ENCODE peak calls at places on chromosomes 12 and 14, in ten cellular contexts. One of them, this sample, is unnamed.

GRCh38 chr14:23514009-23514962 is 37.3 kb downstream of the ZFHX2 start:
- DNase-seq in neuronal stem cell: no peak
- DNase-seq in cardiac muscle cell: no peak
- DNase-seq in fibroblast of pulmonary artery: no peak
- DNase-seq in cerebellar nuclear complex: peak
- DNase-seq in NCI-H2029 treated with DMSO at 0.1 percent for 48 hours: peak
- DNase-seq in CD8-positive, alpha-beta T cell: no peak
- DNase-seq in NAMALWA: no peak
- DNase-seq in GM12865: no peak
- DNase-seq in midbrain: peak
- DNase-seq in this sample: no peak

GRCh38 chr12:69284131-69284530 is 44.8 kb downstream of the CPSF6 start:
- DNase-seq in neuronal stem cell: peak
- DNase-seq in NCI-H2029 treated with DMSO at 0.1 percent for 48 hours: peak
- DNase-seq in fibroblast of pulmonary artery: peak
- DNase-seq in cerebellar nuclear complex: no peak
- DNase-seq in cardiac muscle cell: peak
- DNase-seq in CD8-positive, alpha-beta T cell: peak
- DNase-seq in NAMALWA: no peak
- DNase-seq in midbrain: peak
- DNase-seq in GM12865: no peak
- DNase-seq in this sample: peak

GRCh38 chr12:131555197-131555820 is 155.6 kb upstream of the SFSWAP start:
- DNase-seq in CD8-positive, alpha-beta T cell: no peak
- DNase-seq in neuronal stem cell: no peak
- DNase-seq in NAMALWA: no peak
- DNase-seq in fibroblast of pulmonary artery: no peak
- DNase-seq in NCI-H2029 treated with DMSO at 0.1 percent for 48 hours: no peak
- DNase-seq in midbrain: peak
- DNase-seq in cardiac muscle cell: no peak
- DNase-seq in GM12865: no peak
- DNase-seq in cerebellar nuclear complex: no peak
- DNase-seq in this sample: no peak

GRCh38 chr12:104670439-104671406 is 214.0 kb downstream of the CHST11 start:
- DNase-seq in GM12865: peak
- DNase-seq in cerebellar nuclear complex: no peak
- DNase-seq in CD8-positive, alpha-beta T cell: no peak
- DNase-seq in neuronal stem cell: no peak
- DNase-seq in midbrain: no peak
- DNase-seq in NCI-H2029 treated with DMSO at 0.1 percent for 48 hours: no peak
- DNase-seq in fibroblast of pulmonary artery: no peak
- DNase-seq in NAMALWA: no peak
- DNase-seq in cardiac muscle cell: no peak
- DNase-seq in this sample: no peak

GRCh38 chr14:73783107-73783727 is 68.4 kb upstream of the PTGR2 start:
- DNase-seq in cardiac muscle cell: no peak
- DNase-seq in midbrain: no peak
- DNase-seq in CD8-positive, alpha-beta T cell: no peak
- DNase-seq in NAMALWA: no peak
- DNase-seq in NCI-H2029 treated with DMSO at 0.1 percent for 48 hours: no peak
- DNase-seq in fibroblast of pulmonary artery: no peak
- DNase-seq in cerebellar nuclear complex: no peak
- DNase-seq in GM12865: peak
- DNase-seq in neuronal stem cell: peak
- DNase-seq in this sample: no peak

GRCh38 chr12:127957001-127957660 is 309.8 kb upstream of the TMEM132C start:
- DNase-seq in cardiac muscle cell: no peak
- DNase-seq in fibroblast of pulmonary artery: no peak
- DNase-seq in neuronal stem cell: no peak
- DNase-seq in midbrain: no peak
- DNase-seq in NAMALWA: no peak
- DNase-seq in cerebellar nuclear complex: no peak
- DNase-seq in GM12865: no peak
- DNase-seq in CD8-positive, alpha-beta T cell: no peak
- DNase-seq in NCI-H2029 treated with DMSO at 0.1 percent for 48 hours: no peak
- DNase-seq in this sample: no peak

GRCh38 chr12:33116284-33116683 is 219.7 kb upstream of the PKP2 start:
- DNase-seq in NAMALWA: no peak
- DNase-seq in cerebellar nuclear complex: no peak
- DNase-seq in GM12865: no peak
- DNase-seq in neuronal stem cell: no peak
- DNase-seq in cardiac muscle cell: no peak
- DNase-seq in CD8-positive, alpha-beta T cell: no peak
- DNase-seq in NCI-H2029 treated with DMSO at 0.1 percent for 48 hours: no peak
- DNase-seq in fibroblast of pulmonary artery: no peak
- DNase-seq in midbrain: no peak
- DNase-seq in this sample: no peak

GRCh38 chr14:68104518-68104917 is 284.9 kb downstream of the RAD51B start:
- DNase-seq in fibroblast of pulmonary artery: peak
- DNase-seq in NAMALWA: no peak
- DNase-seq in CD8-positive, alpha-beta T cell: no peak
- DNase-seq in cerebellar nuclear complex: no peak
- DNase-seq in GM12865: no peak
- DNase-seq in NCI-H2029 treated with DMSO at 0.1 percent for 48 hours: no peak
- DNase-seq in midbrain: no peak
- DNase-seq in neuronal stem cell: no peak
- DNase-seq in cardiac muscle cell: peak
- DNase-seq in this sample: no peak

GRCh38 chr14:50371546-50371945 is 25.1 kb downstream of the CDKL1 start:
- DNase-seq in midbrain: no peak
- DNase-seq in cerebellar nuclear complex: no peak
- DNase-seq in NCI-H2029 treated with DMSO at 0.1 percent for 48 hours: no peak
- DNase-seq in NAMALWA: no peak
- DNase-seq in GM12865: no peak
- DNase-seq in CD8-positive, alpha-beta T cell: no peak
- DNase-seq in fibroblast of pulmonary artery: no peak
- DNase-seq in cardiac muscle cell: no peak
- DNase-seq in neuronal stem cell: no peak
- DNase-seq in this sample: no peak

GRCh38 chr14:55129086-55129427 is at the start of gene LGALS3:
- DNase-seq in cerebellar nuclear complex: no peak
- DNase-seq in fibroblast of pulmonary artery: peak
- DNase-seq in NAMALWA: no peak
- DNase-seq in midbrain: peak
- DNase-seq in cardiac muscle cell: peak
- DNase-seq in NCI-H2029 treated with DMSO at 0.1 percent for 48 hours: no peak
- DNase-seq in CD8-positive, alpha-beta T cell: no peak
- DNase-seq in GM12865: peak
- DNase-seq in neuronal stem cell: peak
- DNase-seq in this sample: peak

GRCh38 chr14:99654235-99655000 is 9.5 kb downstream of the HHIPL1 start:
- DNase-seq in cerebellar nuclear complex: no peak
- DNase-seq in CD8-positive, alpha-beta T cell: no peak
- DNase-seq in neuronal stem cell: no peak
- DNase-seq in GM12865: peak
- DNase-seq in fibroblast of pulmonary artery: peak
- DNase-seq in midbrain: peak
- DNase-seq in cardiac muscle cell: peak
- DNase-seq in NAMALWA: no peak
- DNase-seq in NCI-H2029 treated with DMSO at 0.1 percent for 48 hours: no peak
- DNase-seq in this sample: no peak

GRCh38 chr12:27143676-27144075 is 61.3 kb upstream of the C12orf71 start:
- DNase-seq in NAMALWA: peak
- DNase-seq in NCI-H2029 treated with DMSO at 0.1 percent for 48 hours: no peak
- DNase-seq in GM12865: no peak
- DNase-seq in CD8-positive, alpha-beta T cell: no peak
- DNase-seq in fibroblast of pulmonary artery: no peak
- DNase-seq in cerebellar nuclear complex: no peak
- DNase-seq in neuronal stem cell: no peak
- DNase-seq in cardiac muscle cell: peak
- DNase-seq in midbrain: no peak
- DNase-seq in this sample: no peak

GRCh38 chr12:110619534-110619953 is 5.6 kb downstream of the TCTN1 start:
- DNase-seq in cardiac muscle cell: no peak
- DNase-seq in cerebellar nuclear complex: no peak
- DNase-seq in midbrain: no peak
- DNase-seq in NAMALWA: peak
- DNase-seq in neuronal stem cell: no peak
- DNase-seq in CD8-positive, alpha-beta T cell: peak
- DNase-seq in fibroblast of pulmonary artery: no peak
- DNase-seq in GM12865: peak
- DNase-seq in NCI-H2029 treated with DMSO at 0.1 percent for 48 hours: no peak
- DNase-seq in this sample: no peak

GRCh38 chr14:61927521-61927920 is 165.3 kb downstream of the SNAPC1 start:
- DNase-seq in NCI-H2029 treated with DMSO at 0.1 percent for 48 hours: no peak
- DNase-seq in fibroblast of pulmonary artery: peak
- DNase-seq in NAMALWA: no peak
- DNase-seq in GM12865: no peak
- DNase-seq in CD8-positive, alpha-beta T cell: no peak
- DNase-seq in cardiac muscle cell: peak
- DNase-seq in cerebellar nuclear complex: no peak
- DNase-seq in midbrain: no peak
- DNase-seq in neuronal stem cell: no peak
- DNase-seq in this sample: no peak

GRCh38 chr12:93229494-93230310 is 148.0 kb upstream of the NUDT4 start:
- DNase-seq in GM12865: no peak
- DNase-seq in NAMALWA: no peak
- DNase-seq in neuronal stem cell: no peak
- DNase-seq in NCI-H2029 treated with DMSO at 0.1 percent for 48 hours: no peak
- DNase-seq in cardiac muscle cell: peak
- DNase-seq in midbrain: no peak
- DNase-seq in cerebellar nuclear complex: no peak
- DNase-seq in CD8-positive, alpha-beta T cell: no peak
- DNase-seq in fibroblast of pulmonary artery: peak
- DNase-seq in this sample: no peak

GRCh38 chr12:113088971-113089756 is 32.6 kb downstream of the DTX1 start:
- DNase-seq in fibroblast of pulmonary artery: no peak
- DNase-seq in GM12865: peak
- DNase-seq in cerebellar nuclear complex: no peak
- DNase-seq in neuronal stem cell: no peak
- DNase-seq in NCI-H2029 treated with DMSO at 0.1 percent for 48 hours: no peak
- DNase-seq in midbrain: no peak
- DNase-seq in NAMALWA: peak
- DNase-seq in CD8-positive, alpha-beta T cell: peak
- DNase-seq in cardiac muscle cell: no peak
- DNase-seq in this sample: peak

GRCh38 chr12:59193476-59194050 is 273.3 kb upstream of the LRIG3 start:
- DNase-seq in cardiac muscle cell: no peak
- DNase-seq in midbrain: no peak
- DNase-seq in CD8-positive, alpha-beta T cell: no peak
- DNase-seq in neuronal stem cell: no peak
- DNase-seq in fibroblast of pulmonary artery: no peak
- DNase-seq in NAMALWA: no peak
- DNase-seq in GM12865: no peak
- DNase-seq in NCI-H2029 treated with DMSO at 0.1 percent for 48 hours: no peak
- DNase-seq in cerebellar nuclear complex: no peak
- DNase-seq in this sample: no peak

GRCh38 chr14:23119362-23120327 is 590 bp upstream of the CEBPE start:
- DNase-seq in GM12865: peak
- DNase-seq in cerebellar nuclear complex: no peak
- DNase-seq in NCI-H2029 treated with DMSO at 0.1 percent for 48 hours: no peak
- DNase-seq in fibroblast of pulmonary artery: no peak
- DNase-seq in NAMALWA: peak
- DNase-seq in midbrain: no peak
- DNase-seq in neuronal stem cell: no peak
- DNase-seq in cardiac muscle cell: no peak
- DNase-seq in CD8-positive, alpha-beta T cell: peak
- DNase-seq in this sample: peak

GRCh38 chr14:94047581-94047980 is 21.4 kb downstream of the OTUB2 start:
- DNase-seq in cardiac muscle cell: no peak
- DNase-seq in CD8-positive, alpha-beta T cell: no peak
- DNase-seq in cerebellar nuclear complex: no peak
- DNase-seq in fibroblast of pulmonary artery: no peak
- DNase-seq in NCI-H2029 treated with DMSO at 0.1 percent for 48 hours: no peak
- DNase-seq in NAMALWA: no peak
- DNase-seq in neuronal stem cell: no peak
- DNase-seq in midbrain: no peak
- DNase-seq in GM12865: no peak
- DNase-seq in this sample: no peak

GRCh38 chr14:100820945-100821344 is 5.0 kb upstream of the MEG3 start:
- DNase-seq in cerebellar nuclear complex: no peak
- DNase-seq in midbrain: no peak
- DNase-seq in GM12865: no peak
- DNase-seq in CD8-positive, alpha-beta T cell: no peak
- DNase-seq in NCI-H2029 treated with DMSO at 0.1 percent for 48 hours: no peak
- DNase-seq in fibroblast of pulmonary artery: no peak
- DNase-seq in cardiac muscle cell: no peak
- DNase-seq in NAMALWA: no peak
- DNase-seq in neuronal stem cell: no peak
- DNase-seq in this sample: no peak

GRCh38 chr12:41055875-41056577 is 132.1 kb upstream of the PDZRN4 start:
- DNase-seq in NAMALWA: no peak
- DNase-seq in GM12865: no peak
- DNase-seq in cardiac muscle cell: no peak
- DNase-seq in NCI-H2029 treated with DMSO at 0.1 percent for 48 hours: no peak
- DNase-seq in fibroblast of pulmonary artery: no peak
- DNase-seq in CD8-positive, alpha-beta T cell: no peak
- DNase-seq in neuronal stem cell: no peak
- DNase-seq in cerebellar nuclear complex: no peak
- DNase-seq in midbrain: no peak
- DNase-seq in this sample: no peak

GRCh38 chr14:85527458-85527857 is 2.5 kb upstream of the FLRT2 start:
- DNase-seq in neuronal stem cell: no peak
- DNase-seq in NCI-H2029 treated with DMSO at 0.1 percent for 48 hours: no peak
- DNase-seq in NAMALWA: no peak
- DNase-seq in midbrain: no peak
- DNase-seq in CD8-positive, alpha-beta T cell: no peak
- DNase-seq in cardiac muscle cell: peak
- DNase-seq in cerebellar nuclear complex: no peak
- DNase-seq in GM12865: no peak
- DNase-seq in fibroblast of pulmonary artery: peak
- DNase-seq in this sample: no peak

GRCh38 chr14:23450376-23450775 is 14.9 kb upstream of the MYH7 start:
- DNase-seq in fibroblast of pulmonary artery: no peak
- DNase-seq in cardiac muscle cell: no peak
- DNase-seq in cerebellar nuclear complex: no peak
- DNase-seq in midbrain: no peak
- DNase-seq in NAMALWA: no peak
- DNase-seq in neuronal stem cell: no peak
- DNase-seq in GM12865: no peak
- DNase-seq in CD8-positive, alpha-beta T cell: no peak
- DNase-seq in NCI-H2029 treated with DMSO at 0.1 percent for 48 hours: no peak
- DNase-seq in this sample: no peak

GRCh38 chr14:102795060-102795925 is 18.0 kb downstream of the TRAF3 start:
- DNase-seq in GM12865: peak
- DNase-seq in NCI-H2029 treated with DMSO at 0.1 percent for 48 hours: peak
- DNase-seq in CD8-positive, alpha-beta T cell: peak
- DNase-seq in neuronal stem cell: no peak
- DNase-seq in midbrain: no peak
- DNase-seq in NAMALWA: no peak
- DNase-seq in cerebellar nuclear complex: no peak
- DNase-seq in fibroblast of pulmonary artery: peak
- DNase-seq in cardiac muscle cell: peak
- DNase-seq in this sample: no peak

GRCh38 chr12:77152623-77153193 is 87.3 kb upstream of the E2F7 start:
- DNase-seq in midbrain: peak
- DNase-seq in cerebellar nuclear complex: no peak
- DNase-seq in fibroblast of pulmonary artery: peak
- DNase-seq in cardiac muscle cell: peak
- DNase-seq in CD8-positive, alpha-beta T cell: no peak
- DNase-seq in NCI-H2029 treated with DMSO at 0.1 percent for 48 hours: no peak
- DNase-seq in GM12865: no peak
- DNase-seq in neuronal stem cell: peak
- DNase-seq in NAMALWA: peak
- DNase-seq in this sample: no peak

GRCh38 chr12:60173213-60174170 is 577.7 kb downstream of the SLC16A7 start:
- DNase-seq in cerebellar nuclear complex: no peak
- DNase-seq in midbrain: no peak
- DNase-seq in NCI-H2029 treated with DMSO at 0.1 percent for 48 hours: no peak
- DNase-seq in GM12865: no peak
- DNase-seq in NAMALWA: no peak
- DNase-seq in CD8-positive, alpha-beta T cell: no peak
- DNase-seq in cardiac muscle cell: no peak
- DNase-seq in fibroblast of pulmonary artery: no peak
- DNase-seq in neuronal stem cell: no peak
- DNase-seq in this sample: no peak

GRCh38 chr14:32331227-32331597 is 2.1 kb downstream of the AKAP6 start:
- DNase-seq in fibroblast of pulmonary artery: no peak
- DNase-seq in CD8-positive, alpha-beta T cell: no peak
- DNase-seq in neuronal stem cell: peak
- DNase-seq in cardiac muscle cell: no peak
- DNase-seq in NCI-H2029 treated with DMSO at 0.1 percent for 48 hours: no peak
- DNase-seq in GM12865: no peak
- DNase-seq in cerebellar nuclear complex: no peak
- DNase-seq in midbrain: peak
- DNase-seq in NAMALWA: no peak
- DNase-seq in this sample: no peak

GRCh38 chr12:129961111-129961510 is 57.3 kb upstream of the TMEM132D start:
- DNase-seq in CD8-positive, alpha-beta T cell: no peak
- DNase-seq in cerebellar nuclear complex: no peak
- DNase-seq in GM12865: no peak
- DNase-seq in cardiac muscle cell: no peak
- DNase-seq in neuronal stem cell: no peak
- DNase-seq in midbrain: no peak
- DNase-seq in NCI-H2029 treated with DMSO at 0.1 percent for 48 hours: no peak
- DNase-seq in NAMALWA: no peak
- DNase-seq in fibroblast of pulmonary artery: no peak
- DNase-seq in this sample: no peak